ENCODE peak calls at places on chromosomes 6 and 20, in nine cellular contexts. M is H1, Q is PC-9, C is keratinocyte, X is fibroblast of lung, P is PC-3, F is GM23248, T is mammary epithelial cell, S is GM23338. D is an unnamed sample.

GRCh38 chr20:19750207-19750606 is 7.9 kb upstream of the RIN2 start:
- DNase-seq in F (no peak), P (no peak), X (no peak), C (no peak), Q (no peak), M (no peak), S (no peak), T (peak; percentile 19), D (no peak)

GRCh38 chr6:109073344-109074235 is 21.1 kb downstream of the SESN1 start:
- DNase-seq in M (no peak), S (peak; percentile 86), X (peak; percentile 86), T (peak; percentile 53), C (no peak), F (peak; percentile 77), P (peak; percentile 74), Q (peak; percentile 68), D (peak; percentile 70)

GRCh38 chr6:52233975-52234823 is 10.1 kb downstream of the IL17F start:
- DNase-seq in X (peak; percentile 33), M (peak; percentile 25), S (peak; percentile 81), Q (peak; percentile 42), T (peak; percentile 75), C (peak; percentile 13), P (peak; percentile 90), F (peak; percentile 84), D (peak; percentile 26)

GRCh38 chr6:13406781-13407180 is 78.4 kb upstream of the TBC1D7 start:
- DNase-seq in Q (no peak), P (no peak), T (no peak), S (no peak), X (no peak), M (no peak), F (no peak), C (no peak), D (no peak)

GRCh38 chr20:41782730-41783406 is 164.7 kb upstream of the CHD6 start:
- DNase-seq in P (no peak), C (no peak), S (no peak), Q (no peak), T (no peak), X (no peak), F (no peak), M (no peak), D (no peak)

GRCh38 chr6:13328875-13329183 is 492 bp upstream of the TBC1D7 start:
- DNase-seq in Q (no peak), T (no peak), X (no peak), S (no peak), F (no peak), P (no peak), M (no peak), C (no peak), D (no peak)

GRCh38 chr6:19231878-19232519 is 605.2 kb upstream of the ID4 start:
- DNase-seq in F (no peak), M (no peak), P (no peak), C (no peak), Q (no peak), X (peak; percentile 5), T (no peak), S (no peak), D (no peak)

GRCh38 chr20:1802385-1803215 is 92.6 kb upstream of the SIRPA start:
- DNase-seq in T (peak; percentile 52), M (no peak), S (peak; percentile 86), P (peak; percentile 70), F (peak; percentile 88), C (no peak), Q (no peak), X (peak; percentile 70), D (peak; percentile 65)

GRCh38 chr20:47373206-47373722 is 16.8 kb upstream of the ZMYND8 start:
- DNase-seq in P (no peak), Q (no peak), T (no peak), C (no peak), F (no peak), M (no peak), X (no peak), S (no peak), D (no peak)

GRCh38 chr6:1622851-1623768 is 13.4 kb downstream of the FOXC1 start:
- DNase-seq in X (no peak), Q (no peak), F (no peak), S (peak; percentile 30), T (no peak), M (no peak), P (no peak), C (no peak), D (no peak)

GRCh38 chr6:150207931-150208570 is 65.2 kb downstream of the PPP1R14C start:
- DNase-seq in X (no peak), P (no peak), C (no peak), Q (no peak), T (peak; percentile 40), S (no peak), F (peak; percentile 59), M (no peak), D (no peak)

GRCh38 chr6:5701086-5701661 is 305.6 kb downstream of the NRN1 start:
- DNase-seq in S (no peak), X (no peak), P (no peak), C (no peak), Q (no peak), T (no peak), F (no peak), M (no peak), D (no peak)

GRCh38 chr20:6994452-6994851 is 227.0 kb downstream of the BMP2 start:
- DNase-seq in X (peak; percentile 50), Q (peak; percentile 40), P (peak; percentile 45), S (no peak), M (no peak), F (peak; percentile 50), C (peak; percentile 57), T (peak; percentile 98), D (no peak)
- H2AFZ ChIP-seq in X (no peak overlapping the region), Q (no peak overlapping the region), P (no peak overlapping the region), S (no peak overlapping the region), M (no peak overlapping the region), F (no peak overlapping the region), C (peak overlapping the region; percentile 70), T (peak overlapping the region; percentile 55), D (no peak overlapping the region)

GRCh38 chr20:57793421-57793820 is 83.6 kb upstream of the PMEPA1 start:
- DNase-seq in Q (no peak), C (no peak), F (no peak), T (no peak), P (no peak), M (no peak), S (no peak), X (no peak), D (no peak)
- H2AFZ ChIP-seq in Q (no peak overlapping the region), C (no peak overlapping the region), F (no peak overlapping the region), T (no peak overlapping the region), P (no peak overlapping the region), M (no peak overlapping the region), S (no peak overlapping the region), X (no peak overlapping the region), D (no peak overlapping the region)

DNA sequence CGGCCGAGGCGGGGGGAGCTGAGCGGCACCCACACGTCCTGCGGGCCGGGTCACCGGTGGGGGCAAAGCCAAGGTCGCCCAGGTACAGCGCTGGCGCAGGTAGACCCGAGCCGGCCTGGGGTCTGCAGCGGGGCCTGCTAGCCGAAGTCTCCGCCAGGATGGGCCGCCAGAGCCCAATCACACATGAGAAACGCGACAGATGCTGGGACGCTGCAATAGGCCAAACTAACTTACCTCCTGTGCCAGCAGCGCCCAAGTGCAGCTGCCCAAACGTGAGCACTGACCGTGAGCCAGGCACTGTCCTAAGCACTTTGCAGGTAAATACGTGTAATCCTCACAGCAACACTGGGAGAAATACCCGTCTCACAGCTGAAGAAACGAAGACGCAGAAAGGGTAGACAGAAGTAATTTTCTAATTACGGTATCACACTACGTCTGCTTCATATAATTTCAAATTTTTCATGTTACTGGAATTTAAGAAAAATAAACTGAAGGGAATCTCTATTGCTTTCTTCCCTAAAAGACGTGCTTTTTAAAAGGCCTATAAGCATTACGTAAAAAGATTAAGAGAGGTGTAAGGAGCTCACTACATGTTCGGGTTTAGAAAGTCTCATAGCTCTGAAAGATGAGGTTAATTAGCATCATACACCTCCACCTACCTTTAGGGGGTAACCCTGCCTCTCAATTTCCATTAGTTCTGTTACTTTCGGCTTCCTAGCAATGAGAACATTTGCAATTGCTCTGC is 614 bp upstream of the PLAGL1 start:
- DNase-seq in Q (no peak), X (no peak), C (no peak), P (peak; percentile 11), M (no peak), S (peak; percentile 78), F (peak; percentile 22), T (no peak), D (no peak)
- H2AFZ ChIP-seq in Q (no peak overlapping the region), X (no peak overlapping the region), C (peak overlapping the region; percentile 58), P (peak overlapping the region; percentile 92), M (no peak overlapping the region), S (peak overlapping the region; percentile 74), F (peak overlapping the region; percentile 48), T (peak overlapping the region; percentile 91), D (peak overlapping the region; percentile 84)

GRCh38 chr6:3259491-3259958 is 778 bp downstream of the PSMG4 start:
- DNase-seq in S (peak; percentile 65), X (no peak), C (no peak), Q (no peak), P (peak; percentile 34), F (peak; percentile 68), M (no peak), T (peak; percentile 54), D (no peak)
- H2AFZ ChIP-seq in S (peak overlapping the region; percentile 74), X (peak overlapping the region; percentile 97), C (peak overlapping the region; percentile 97), Q (peak overlapping the region; percentile 82), P (peak overlapping the region; percentile 64), F (peak overlapping the region; percentile 87), M (no peak overlapping the region), T (peak overlapping the region; percentile 90), D (peak overlapping the region; percentile 95)

GRCh38 chr20:24102290-24102689 is 113.7 kb upstream of the GGTLC1 start:
- DNase-seq in Q (peak; percentile 54), F (no peak), T (no peak), X (no peak), M (peak; percentile 23), S (peak; percentile 73), P (peak; percentile 61), C (no peak), D (no peak)
- H2AFZ ChIP-seq in Q (no peak overlapping the region), F (no peak overlapping the region), T (no peak overlapping the region), X (no peak overlapping the region), M (peak overlapping the region; percentile 25), S (peak overlapping the region; percentile 83), P (no peak overlapping the region), C (no peak overlapping the region), D (no peak overlapping the region)